ENCODE peak calls at places on chromosomes 5 and 9, in four cellular contexts. L is HepG2, U is K562, J is SK-N-SH. X is an unnamed sample.
A peak's percentile ranks its signal among the peaks of the same experiment; 100 is the strongest.

GRCh38 chr5:38651806-38652205 is 95.4 kb upstream of the LIFR start:
- DNase-seq in L (no peak), U (no peak), J (no peak), X (no peak)

GRCh38 chr9:125190371-125190801 is 783 bp upstream of the PPP6C start:
- DNase-seq in J (peak; percentile 32), U (no peak), L (no peak), X (no peak)

GRCh38 chr9:77022783-77023440 is 3.5 kb downstream of the FOXB2 start:
- DNase-seq in J (peak; percentile 36), L (no peak), U (no peak), X (peak; percentile 73)

GRCh38 chr9:110131499-110131898 is 76.5 kb downstream of the C9orf152 start:
- DNase-seq in U (no peak), J (no peak), L (no peak), X (no peak)

GRCh38 chr9:91884746-91885687 is 65.0 kb downstream of the ROR2 start:
- DNase-seq in U (no peak), L (peak; percentile 60), J (no peak), X (no peak)

GRCh38 chr5:167916706-167917105 is 374.7 kb upstream of the WWC1 start:
- DNase-seq in J (no peak), L (no peak), U (no peak), X (no peak)

GRCh38 chr5:111584651-111585050 is 72.3 kb upstream of the STARD4 start:
- DNase-seq in U (no peak), L (no peak), J (no peak), X (no peak)

GRCh38 chr5:103224894-103225246 is 33.7 kb upstream of the MACIR start:
- DNase-seq in L (no peak), J (no peak), U (no peak), X (no peak)

GRCh38 chr5:59188415-59189225 is 605.7 kb downstream of the RAB3C start:
- DNase-seq in L (peak; percentile 58), J (peak; percentile 52), U (peak; percentile 71), X (peak; percentile 63)

GRCh38 chr9:90921104-90921503 is 119.5 kb downstream of the SYK start:
- DNase-seq in J (peak; percentile 48), U (no peak), L (no peak), X (no peak)

GRCh38 chr9:5263568-5264218 is 32.5 kb downstream of the INSL4 start:
- DNase-seq in L (peak; percentile 15), J (no peak), U (no peak), X (no peak)

GRCh38 chr9:89814340-89815040 is 209.7 kb downstream of the GADD45G start:
- DNase-seq in J (peak; percentile 66), L (no peak), U (no peak), X (no peak)

DNA sequence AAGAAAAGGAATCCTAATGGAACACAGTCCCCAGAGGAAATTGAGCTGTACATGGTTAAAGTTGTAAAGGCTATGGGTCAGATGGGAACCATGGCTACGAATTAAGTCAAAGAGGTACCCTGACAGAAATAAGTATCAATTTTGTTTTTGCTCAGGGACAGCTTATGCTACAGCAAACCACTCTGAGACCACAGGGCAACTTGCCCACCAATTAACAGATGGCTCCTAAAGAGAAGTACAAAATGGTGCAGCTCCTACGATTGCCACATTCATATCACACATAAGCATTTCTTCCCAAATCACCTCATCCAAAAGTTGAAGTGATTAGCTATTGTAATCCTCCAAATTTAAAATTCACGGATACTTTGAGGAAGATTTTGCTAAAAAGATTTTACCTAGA is 83.0 kb downstream of the ELAVL2 start:
- DNase-seq in U (no peak), L (no peak), J (no peak), X (no peak)
- TF ChIP-seq FOXJ3 in U (no peak), L (no peak), J (no peak), X (no peak)

DNA sequence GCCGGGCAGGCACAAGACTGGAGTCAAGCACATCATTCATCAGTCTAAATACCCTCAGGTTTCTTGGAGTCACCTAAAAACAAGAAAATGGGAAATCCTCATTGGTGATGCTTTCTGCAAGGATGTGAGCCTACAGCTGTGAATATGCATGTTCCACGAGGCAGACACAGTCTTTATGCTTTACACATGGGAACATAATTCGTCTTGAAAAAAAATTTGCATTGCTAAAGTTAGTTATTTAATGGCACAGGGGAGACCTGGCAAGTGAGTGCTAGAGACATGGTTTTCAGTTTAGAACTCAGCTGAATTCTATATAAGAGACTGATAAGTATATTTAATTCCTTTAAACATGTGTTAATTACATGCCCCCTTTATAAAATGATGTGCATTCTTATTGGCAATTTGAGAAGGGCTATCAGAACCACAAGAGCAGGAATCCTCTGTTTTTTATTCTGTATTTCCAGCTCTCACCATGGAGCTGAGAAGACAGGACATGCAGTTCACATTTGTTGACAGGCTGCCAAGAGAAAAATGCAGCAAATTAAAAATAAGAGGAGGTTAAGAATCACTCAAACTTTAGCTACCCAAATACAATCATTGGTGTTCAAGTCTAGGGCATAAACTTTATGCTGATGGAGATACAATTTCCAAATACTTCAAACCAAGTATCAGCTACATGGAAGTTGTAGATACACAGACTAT is 438.0 kb upstream of the MPDZ start:
- DNase-seq in U (no peak), J (no peak), L (no peak), X (no peak)
- TF ChIP-seq FOXJ3 in U (no peak), J (no peak), L (no peak), X (no peak)

GRCh38 chr5:178360231-178360925 is 127.8 kb upstream of the PHYKPL start:
- DNase-seq in U (no peak), L (no peak), J (no peak), X (no peak)

GRCh38 chr5:178363501-178364325 is 131.1 kb upstream of the PHYKPL start:
- DNase-seq in J (no peak), U (no peak), L (no peak), X (no peak)

GRCh38 chr5:178359738-178360137 is 127.1 kb upstream of the PHYKPL start:
- DNase-seq in J (no peak), U (no peak), L (no peak), X (no peak)

GRCh38 chr5:178360926-178361235 is 128.3 kb upstream of the PHYKPL start:
- DNase-seq in J (no peak), L (no peak), U (no peak), X (no peak)

DNA sequence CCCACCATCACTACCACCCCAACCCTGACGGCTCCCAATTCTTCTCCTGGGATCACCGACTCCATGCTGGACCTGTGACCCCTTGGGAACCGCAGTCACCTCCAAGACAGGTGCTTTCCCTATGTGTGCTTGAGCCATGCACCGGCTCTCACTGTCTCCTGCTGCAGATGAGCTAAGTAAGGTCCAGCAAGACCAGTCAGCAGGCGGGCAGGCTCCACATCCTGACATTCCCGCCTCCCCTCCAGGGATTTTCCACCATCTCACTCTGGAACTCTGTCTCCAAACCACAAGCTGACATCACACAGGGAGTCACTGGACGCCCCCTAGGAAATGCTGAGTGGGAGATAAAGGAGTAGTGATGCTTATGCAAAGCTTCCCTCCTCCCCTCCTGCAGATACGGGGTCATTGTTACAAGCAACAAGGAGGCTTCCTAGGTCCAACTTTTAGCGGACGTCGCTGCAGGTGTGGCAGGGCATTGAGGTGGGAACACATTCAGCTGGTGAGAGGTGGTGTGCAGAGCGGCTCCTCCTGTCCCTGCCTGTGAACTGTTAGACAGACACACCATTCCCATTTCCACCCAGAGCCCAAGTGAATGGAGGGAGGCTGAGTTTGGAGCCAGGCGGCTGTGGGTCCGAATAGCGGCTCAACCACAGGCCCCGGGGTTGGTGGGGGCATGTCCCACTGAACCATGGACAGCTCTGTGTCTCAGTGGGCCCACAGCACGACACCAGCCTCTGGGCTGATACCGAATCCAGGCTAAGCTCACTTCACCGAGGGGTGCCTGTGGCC is 129.2 kb upstream of the PHYKPL start:
- DNase-seq in U (no peak), L (no peak), J (no peak), X (no peak)
- TF ChIP-seq FOXJ3 in U (no peak), L (no peak), J (no peak), X (no peak)

DNA sequence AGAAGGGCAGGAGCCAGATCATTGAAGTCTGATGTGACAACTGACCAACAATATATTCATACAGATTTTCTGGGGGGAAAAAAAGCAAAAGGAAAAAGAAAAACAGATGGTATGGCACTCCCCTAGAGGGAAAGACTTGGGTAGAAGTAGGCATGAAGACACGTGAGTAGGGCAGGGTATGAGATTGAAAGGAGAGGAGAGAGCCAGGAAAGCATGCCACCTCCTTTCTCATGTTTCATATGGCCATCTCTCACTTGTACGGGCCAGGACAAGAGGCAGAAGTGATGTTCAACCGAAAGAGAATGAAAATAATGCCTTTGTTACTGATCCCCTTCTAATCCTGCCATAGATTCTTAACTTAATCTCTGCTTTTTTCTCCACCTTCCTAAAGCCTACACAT is 139.0 kb upstream of the ACTBL2 start:
- DNase-seq in U (no peak), L (no peak), J (no peak), X (no peak)
- TF ChIP-seq FOXJ3 in U (no peak), L (no peak), J (no peak), X (no peak)

GRCh38 chr5:72234265-72234700 is 85.8 kb downstream of the MRPS27 start:
- DNase-seq in L (no peak), J (no peak), U (peak; percentile 71), X (no peak)
- TF ChIP-seq FOXJ3 in L (no peak), J (no peak), U (no peak), X (no peak)

X was measured in WTC11.